ENCODE peak calls at places on chromosomes 4 and X, in seven cellular contexts. One of them, this sample, is unnamed.
A peak's percentile ranks its signal among the peaks of the same experiment; 100 is the strongest.

GRCh38 chr4:23856630-23857029 is 33.2 kb downstream of the PPARGC1A start:
- DNase-seq in Peyer's patch: no peak
- DNase-seq in stomach: peak; percentile 92
- DNase-seq in CD4-positive, CD25-positive, alpha-beta regulatory T cell: no peak
- DNase-seq in H7: no peak
- DNase-seq in ovary: no peak
- DNase-seq in CD8-positive, alpha-beta memory T cell: no peak
- DNase-seq in this sample: no peak

GRCh38 chr4:83212041-83212851 is 72.4 kb downstream of the COQ2 start:
- DNase-seq in CD8-positive, alpha-beta memory T cell: peak; percentile 91
- DNase-seq in Peyer's patch: peak; percentile 63
- DNase-seq in CD4-positive, CD25-positive, alpha-beta regulatory T cell: peak; percentile 90
- DNase-seq in stomach: peak; percentile 65
- DNase-seq in H7: no peak
- DNase-seq in ovary: no peak
- DNase-seq in this sample: peak; percentile 80

GRCh38 chr4:25970241-25970675 is 56.2 kb downstream of the SMIM20 start:
- DNase-seq in stomach: no peak
- DNase-seq in CD8-positive, alpha-beta memory T cell: no peak
- DNase-seq in ovary: no peak
- DNase-seq in H7: no peak
- DNase-seq in Peyer's patch: peak; percentile 30
- DNase-seq in CD4-positive, CD25-positive, alpha-beta regulatory T cell: no peak
- DNase-seq in this sample: no peak

GRCh38 chrX:132119283-132119682 is 8.5 kb downstream of the FRMD7 start:
- DNase-seq in CD8-positive, alpha-beta memory T cell: no peak
- DNase-seq in H7: no peak
- DNase-seq in stomach: no peak
- DNase-seq in Peyer's patch: no peak
- DNase-seq in ovary: no peak
- DNase-seq in CD4-positive, CD25-positive, alpha-beta regulatory T cell: no peak
- DNase-seq in this sample: no peak

GRCh38 chr4:6692806-6693205 is 872 bp upstream of the S100P start:
- DNase-seq in CD8-positive, alpha-beta memory T cell: no peak
- DNase-seq in CD4-positive, CD25-positive, alpha-beta regulatory T cell: no peak
- DNase-seq in Peyer's patch: no peak
- DNase-seq in ovary: no peak
- DNase-seq in stomach: no peak
- DNase-seq in H7: peak; percentile 6
- DNase-seq in this sample: no peak

GRCh38 chr4:5032825-5033224 is 13.6 kb upstream of the CYTL1 start:
- DNase-seq in stomach: no peak
- DNase-seq in Peyer's patch: no peak
- DNase-seq in H7: no peak
- DNase-seq in ovary: no peak
- DNase-seq in CD4-positive, CD25-positive, alpha-beta regulatory T cell: no peak
- DNase-seq in CD8-positive, alpha-beta memory T cell: no peak
- DNase-seq in this sample: no peak

GRCh38 chr4:136749988-136750387 is 782.3 kb downstream of the PCDH18 start:
- DNase-seq in CD4-positive, CD25-positive, alpha-beta regulatory T cell: no peak
- DNase-seq in CD8-positive, alpha-beta memory T cell: no peak
- DNase-seq in Peyer's patch: no peak
- DNase-seq in stomach: no peak
- DNase-seq in ovary: no peak
- DNase-seq in H7: no peak
- DNase-seq in this sample: no peak

GRCh38 chr4:145843651-145844050 is 95.0 kb downstream of the ZNF827 start:
- DNase-seq in CD8-positive, alpha-beta memory T cell: no peak
- DNase-seq in stomach: no peak
- DNase-seq in ovary: no peak
- DNase-seq in CD4-positive, CD25-positive, alpha-beta regulatory T cell: no peak
- DNase-seq in Peyer's patch: no peak
- DNase-seq in H7: no peak
- DNase-seq in this sample: peak; percentile 51

GRCh38 chrX:110600745-110601310 is 194.8 kb downstream of the CHRDL1 start:
- DNase-seq in H7: no peak
- DNase-seq in stomach: no peak
- DNase-seq in CD4-positive, CD25-positive, alpha-beta regulatory T cell: no peak
- DNase-seq in Peyer's patch: no peak
- DNase-seq in ovary: no peak
- DNase-seq in CD8-positive, alpha-beta memory T cell: no peak
- DNase-seq in this sample: no peak

GRCh38 chrX:9148626-9149385 is 114.9 kb upstream of the FAM9B start:
- DNase-seq in Peyer's patch: no peak
- DNase-seq in CD4-positive, CD25-positive, alpha-beta regulatory T cell: no peak
- DNase-seq in ovary: no peak
- DNase-seq in stomach: no peak
- DNase-seq in H7: peak; percentile 25
- DNase-seq in CD8-positive, alpha-beta memory T cell: no peak
- DNase-seq in this sample: no peak

GRCh38 chr4:123573866-123574508 is 177.4 kb downstream of the SPRY1 start:
- DNase-seq in CD4-positive, CD25-positive, alpha-beta regulatory T cell: no peak
- DNase-seq in CD8-positive, alpha-beta memory T cell: no peak
- DNase-seq in ovary: no peak
- DNase-seq in H7: no peak
- DNase-seq in stomach: no peak
- DNase-seq in Peyer's patch: no peak
- DNase-seq in this sample: no peak

GRCh38 chr4:15396157-15396800 is 31.6 kb upstream of the C1QTNF7 start:
- DNase-seq in CD4-positive, CD25-positive, alpha-beta regulatory T cell: peak; percentile 38
- DNase-seq in CD8-positive, alpha-beta memory T cell: peak; percentile 6
- DNase-seq in ovary: no peak
- DNase-seq in H7: peak; percentile 49
- DNase-seq in Peyer's patch: peak; percentile 42
- DNase-seq in stomach: peak; percentile 32
- DNase-seq in this sample: peak; percentile 65

GRCh38 chrX:136219893-136220292 is 31.3 kb downstream of the MAP7D3 start:
- DNase-seq in CD8-positive, alpha-beta memory T cell: no peak
- DNase-seq in H7: no peak
- DNase-seq in ovary: no peak
- DNase-seq in stomach: no peak
- DNase-seq in CD4-positive, CD25-positive, alpha-beta regulatory T cell: no peak
- DNase-seq in Peyer's patch: no peak
- DNase-seq in this sample: no peak

DNA sequence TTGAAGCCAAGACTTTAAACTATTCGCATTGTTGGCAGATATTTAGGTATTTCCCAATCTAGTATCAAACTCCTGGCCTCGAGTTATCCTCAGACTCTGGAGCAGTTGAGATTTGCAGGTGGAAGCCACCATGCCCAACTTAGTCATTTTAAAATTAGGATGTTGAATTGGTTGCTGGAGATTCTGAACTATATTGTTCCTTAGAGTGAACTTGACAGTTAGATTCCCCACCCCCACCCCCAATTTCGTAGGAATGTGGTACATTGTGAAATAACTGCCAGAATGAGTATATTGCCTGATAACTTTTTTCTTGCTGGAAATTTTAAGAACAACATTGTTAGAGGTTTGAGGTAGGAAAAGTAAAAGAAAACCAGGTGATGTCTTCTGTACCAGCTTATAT is 2.3 kb downstream of the NOCT start:
- DNase-seq in CD8-positive, alpha-beta memory T cell: no peak
- DNase-seq in ovary: no peak
- DNase-seq in stomach: no peak
- DNase-seq in Peyer's patch: no peak
- DNase-seq in CD4-positive, CD25-positive, alpha-beta regulatory T cell: no peak
- DNase-seq in H7: no peak
- DNase-seq in this sample: no peak
- H3K4me3 ChIP-seq in CD8-positive, alpha-beta memory T cell: no peak overlapping the region
- H3K4me3 ChIP-seq in ovary: no peak overlapping the region
- H3K4me3 ChIP-seq in stomach: no peak overlapping the region
- H3K4me3 ChIP-seq in Peyer's patch: no peak overlapping the region
- H3K4me3 ChIP-seq in CD4-positive, CD25-positive, alpha-beta regulatory T cell: no peak overlapping the region
- H3K4me3 ChIP-seq in H7: peak overlapping the region; percentile 28
- H3K4me3 ChIP-seq in this sample: no peak overlapping the region

GRCh38 chr4:40995850-40996249 is 218.5 kb downstream of the APBB2 start:
- DNase-seq in CD8-positive, alpha-beta memory T cell: no peak
- DNase-seq in stomach: no peak
- DNase-seq in H7: no peak
- DNase-seq in Peyer's patch: no peak
- DNase-seq in ovary: no peak
- DNase-seq in CD4-positive, CD25-positive, alpha-beta regulatory T cell: no peak
- DNase-seq in this sample: no peak
- H3K4me3 ChIP-seq in CD8-positive, alpha-beta memory T cell: no peak overlapping the region
- H3K4me3 ChIP-seq in stomach: no peak overlapping the region
- H3K4me3 ChIP-seq in H7: no peak overlapping the region
- H3K4me3 ChIP-seq in Peyer's patch: no peak overlapping the region
- H3K4me3 ChIP-seq in ovary: no peak overlapping the region
- H3K4me3 ChIP-seq in CD4-positive, CD25-positive, alpha-beta regulatory T cell: no peak overlapping the region
- H3K4me3 ChIP-seq in this sample: no peak overlapping the region

GRCh38 chr4:13529130-13529919 is 15.0 kb downstream of the NKX3-2 start:
- DNase-seq in Peyer's patch: no peak
- DNase-seq in CD4-positive, CD25-positive, alpha-beta regulatory T cell: no peak
- DNase-seq in ovary: no peak
- DNase-seq in CD8-positive, alpha-beta memory T cell: no peak
- DNase-seq in stomach: no peak
- DNase-seq in H7: peak; percentile 49
- DNase-seq in this sample: no peak

GRCh38 chr4:13528823-13529129 is 15.5 kb downstream of the NKX3-2 start:
- DNase-seq in Peyer's patch: no peak
- DNase-seq in CD4-positive, CD25-positive, alpha-beta regulatory T cell: no peak
- DNase-seq in CD8-positive, alpha-beta memory T cell: no peak
- DNase-seq in ovary: no peak
- DNase-seq in H7: no peak
- DNase-seq in stomach: no peak
- DNase-seq in this sample: no peak

GRCh38 chr4:13527192-13527982 is 16.9 kb downstream of the NKX3-2 start:
- DNase-seq in Peyer's patch: no peak
- DNase-seq in ovary: no peak
- DNase-seq in CD8-positive, alpha-beta memory T cell: no peak
- DNase-seq in H7: peak; percentile 60
- DNase-seq in CD4-positive, CD25-positive, alpha-beta regulatory T cell: no peak
- DNase-seq in stomach: no peak
- DNase-seq in this sample: no peak

GRCh38 chr4:13526658-13527057 is 17.6 kb downstream of the NKX3-2 start:
- DNase-seq in ovary: no peak
- DNase-seq in CD4-positive, CD25-positive, alpha-beta regulatory T cell: no peak
- DNase-seq in CD8-positive, alpha-beta memory T cell: no peak
- DNase-seq in H7: no peak
- DNase-seq in Peyer's patch: no peak
- DNase-seq in stomach: no peak
- DNase-seq in this sample: no peak

GRCh38 chr4:13527983-13528822 is 16.1 kb downstream of the NKX3-2 start:
- DNase-seq in CD8-positive, alpha-beta memory T cell: no peak
- DNase-seq in CD4-positive, CD25-positive, alpha-beta regulatory T cell: no peak
- DNase-seq in stomach: no peak
- DNase-seq in H7: peak; percentile 82
- DNase-seq in ovary: no peak
- DNase-seq in Peyer's patch: no peak
- DNase-seq in this sample: no peak
- H3K4me3 ChIP-seq in CD8-positive, alpha-beta memory T cell: no peak overlapping the region
- H3K4me3 ChIP-seq in CD4-positive, CD25-positive, alpha-beta regulatory T cell: peak overlapping the region; percentile 15
- H3K4me3 ChIP-seq in stomach: no peak overlapping the region
- H3K4me3 ChIP-seq in H7: no peak overlapping the region
- H3K4me3 ChIP-seq in ovary: no peak overlapping the region
- H3K4me3 ChIP-seq in Peyer's patch: no peak overlapping the region
- H3K4me3 ChIP-seq in this sample: no peak overlapping the region

GRCh38 chr4:40202474-40202873 is 5.6 kb downstream of the RHOH start:
- DNase-seq in CD8-positive, alpha-beta memory T cell: no peak
- DNase-seq in H7: no peak
- DNase-seq in ovary: no peak
- DNase-seq in CD4-positive, CD25-positive, alpha-beta regulatory T cell: no peak
- DNase-seq in Peyer's patch: no peak
- DNase-seq in stomach: no peak
- DNase-seq in this sample: no peak

GRCh38 chr4:40199179-40199670 is 2.4 kb downstream of the RHOH start:
- DNase-seq in CD4-positive, CD25-positive, alpha-beta regulatory T cell: peak; percentile 58
- DNase-seq in CD8-positive, alpha-beta memory T cell: no peak
- DNase-seq in stomach: no peak
- DNase-seq in Peyer's patch: no peak
- DNase-seq in H7: no peak
- DNase-seq in ovary: no peak
- DNase-seq in this sample: no peak

GRCh38 chr4:40200881-40201797 is 4.3 kb downstream of the RHOH start:
- DNase-seq in stomach: no peak
- DNase-seq in Peyer's patch: no peak
- DNase-seq in CD4-positive, CD25-positive, alpha-beta regulatory T cell: peak; percentile 53
- DNase-seq in ovary: no peak
- DNase-seq in H7: no peak
- DNase-seq in CD8-positive, alpha-beta memory T cell: no peak
- DNase-seq in this sample: no peak

GRCh38 chr4:40199999-40200880 is 3.4 kb downstream of the RHOH start:
- DNase-seq in CD4-positive, CD25-positive, alpha-beta regulatory T cell: peak; percentile 70
- DNase-seq in H7: no peak
- DNase-seq in Peyer's patch: peak; percentile 82
- DNase-seq in CD8-positive, alpha-beta memory T cell: peak; percentile 68
- DNase-seq in ovary: no peak
- DNase-seq in stomach: peak; percentile 43
- DNase-seq in this sample: peak; percentile 82

DNA sequence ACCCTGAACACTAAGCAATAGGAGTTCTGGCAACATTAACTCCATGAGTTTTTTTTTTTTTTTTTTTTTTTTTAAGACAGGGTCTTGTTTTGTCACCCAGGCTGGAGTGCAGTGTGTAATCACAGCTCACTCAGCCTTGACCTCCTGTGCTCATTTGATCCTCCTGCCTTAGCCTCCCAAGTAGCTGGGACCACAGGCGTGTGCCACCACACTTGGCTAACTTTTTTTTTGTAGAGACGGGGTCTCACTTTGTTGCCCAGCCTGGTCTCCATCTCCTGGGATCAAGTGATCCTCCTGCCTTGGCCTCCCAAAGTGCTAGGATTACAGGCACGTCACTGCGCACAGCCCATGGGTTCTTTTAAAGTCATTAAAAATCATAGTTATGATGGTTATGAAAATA is 5.1 kb downstream of the RHOH start:
- DNase-seq in ovary: no peak
- DNase-seq in CD8-positive, alpha-beta memory T cell: no peak
- DNase-seq in stomach: no peak
- DNase-seq in Peyer's patch: no peak
- DNase-seq in H7: no peak
- DNase-seq in CD4-positive, CD25-positive, alpha-beta regulatory T cell: peak; percentile 3
- DNase-seq in this sample: no peak
- H3K4me3 ChIP-seq in ovary: no peak overlapping the region
- H3K4me3 ChIP-seq in CD8-positive, alpha-beta memory T cell: peak overlapping the region; percentile 93
- H3K4me3 ChIP-seq in stomach: no peak overlapping the region
- H3K4me3 ChIP-seq in Peyer's patch: no peak overlapping the region
- H3K4me3 ChIP-seq in H7: no peak overlapping the region
- H3K4me3 ChIP-seq in CD4-positive, CD25-positive, alpha-beta regulatory T cell: peak overlapping the region; percentile 97
- H3K4me3 ChIP-seq in this sample: no peak overlapping the region

DNA sequence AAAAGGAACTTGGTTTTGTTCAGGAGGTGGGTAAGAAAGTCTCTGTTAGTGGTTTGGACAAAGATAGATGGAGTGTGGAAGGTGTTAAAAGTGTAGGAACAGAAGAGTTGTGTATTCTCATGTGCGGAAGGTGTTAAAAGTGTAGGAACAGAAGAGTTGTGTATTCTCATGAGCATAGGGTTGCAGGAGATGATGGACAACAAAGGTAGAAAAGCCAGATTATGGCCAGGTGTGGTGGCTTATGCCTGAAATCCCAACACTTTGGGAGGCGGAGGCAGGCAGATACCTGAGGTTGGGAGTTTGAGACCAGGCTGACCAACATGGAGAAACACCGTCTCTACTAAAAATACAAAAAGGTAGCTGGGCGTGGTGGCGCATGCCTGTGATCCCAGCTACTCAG is 2.5 kb downstream of the RPL34 start:
- DNase-seq in H7: no peak
- DNase-seq in CD8-positive, alpha-beta memory T cell: no peak
- DNase-seq in stomach: no peak
- DNase-seq in CD4-positive, CD25-positive, alpha-beta regulatory T cell: no peak
- DNase-seq in ovary: no peak
- DNase-seq in Peyer's patch: no peak
- DNase-seq in this sample: no peak
- H3K4me3 ChIP-seq in H7: no peak overlapping the region
- H3K4me3 ChIP-seq in CD8-positive, alpha-beta memory T cell: no peak overlapping the region
- H3K4me3 ChIP-seq in stomach: peak overlapping the region; percentile 69
- H3K4me3 ChIP-seq in CD4-positive, CD25-positive, alpha-beta regulatory T cell: peak overlapping the region; percentile 96
- H3K4me3 ChIP-seq in ovary: no peak overlapping the region
- H3K4me3 ChIP-seq in Peyer's patch: no peak overlapping the region
- H3K4me3 ChIP-seq in this sample: no peak overlapping the region

This sample was measured in Jurkat, Clone E6-1.